ENCODE peak calls at places on chromosomes 12 and 14, in four cellular contexts. N, L, S and E are unnamed samples. For H3K4me1, the result is how much of the 10 kb centered on the place peaks cover.

GRCh38 chr14:64400829-64401459 is 12.8 kb downstream of the MTHFD1 start:
- DNase-seq in N (no peak), L (no peak), S (no peak), E (peak)

GRCh38 chr12:101737476-101737875 is 1.8 kb downstream of the SYCP3 start:
- DNase-seq in N (no peak), L (no peak), S (no peak), E (no peak)

GRCh38 chr12:15984097-15984800 is 73.1 kb downstream of the DERA start:
- DNase-seq in N (no peak), L (no peak), S (no peak), E (peak)

GRCh38 chr12:29782821-29783772 is 645 bp downstream of the TMTC1 start:
- DNase-seq in N (no peak), L (no peak), S (peak), E (peak)

GRCh38 chr14:24895243-24895583 is 154.7 kb downstream of the STXBP6 start:
- DNase-seq in N (no peak), L (no peak), S (no peak), E (no peak)

GRCh38 chr14:59407246-59407615 is 57.9 kb downstream of the GPR135 start:
- DNase-seq in N (no peak), L (no peak), S (no peak), E (no peak)

GRCh38 chr12:89346741-89347324 is 5.5 kb downstream of the DUSP6 start:
- DNase-seq in N (peak), L (no peak), S (peak), E (peak)

GRCh38 chr12:118052324-118053070 is 8.5 kb downstream of the WSB2 start:
- DNase-seq in N (peak), L (no peak), S (no peak), E (peak)

GRCh38 chr14:80850197-80850814 is 91.2 kb downstream of the CEP128 start:
- DNase-seq in N (no peak), L (no peak), S (peak), E (no peak)

GRCh38 chr12:94204647-94205247 is 56.4 kb downstream of the PLXNC1 start:
- DNase-seq in N (no peak), L (no peak), S (peak), E (no peak)

GRCh38 chr14:76086636-76087035 is 65.1 kb upstream of the GPATCH2L start:
- DNase-seq in N (no peak), L (no peak), S (no peak), E (no peak)

GRCh38 chr12:26010293-26010821 is 51.9 kb downstream of the RASSF8 start:
- DNase-seq in N (no peak), L (no peak), S (no peak), E (no peak)

GRCh38 chr14:97538749-97539388 is 741.7 kb downstream of the VRK1 start:
- DNase-seq in N (no peak), L (no peak), S (no peak), E (no peak)

GRCh38 chr14:68307769-68308168 is 485.1 kb downstream of the ZFP36L1 start:
- DNase-seq in N (no peak), L (no peak), S (no peak), E (no peak)

GRCh38 chr14:100822007-100822406 is 3.9 kb upstream of the MEG3 start:
- DNase-seq in N (no peak), L (no peak), S (no peak), E (no peak)

GRCh38 chr12:79689477-79690155 is 1.1 kb downstream of the PAWR start:
- DNase-seq in N (peak), L (no peak), S (peak), E (peak)

GRCh38 chr14:54776361-54777001 is 126.1 kb downstream of the GCH1 start:
- DNase-seq in N (peak), L (peak), S (peak), E (peak)

GRCh38 chr14:69289811-69290520 is 30.0 kb downstream of the GALNT16 start:
- DNase-seq in N (no peak), L (no peak), S (no peak), E (no peak)

GRCh38 chr14:76872796-76873432 is 46.7 kb downstream of the LRRC74A start:
- DNase-seq in N (peak), L (peak), S (peak), E (peak)

GRCh38 chr12:1935700-1936378 is 17.4 kb upstream of the CACNA2D4 start:
- DNase-seq in N (no peak), L (no peak), S (no peak), E (peak)

GRCh38 chr12:57049890-57050289 is at the start of gene MYO1A:
- DNase-seq in N (peak), L (no peak), S (peak), E (no peak)

DNA sequence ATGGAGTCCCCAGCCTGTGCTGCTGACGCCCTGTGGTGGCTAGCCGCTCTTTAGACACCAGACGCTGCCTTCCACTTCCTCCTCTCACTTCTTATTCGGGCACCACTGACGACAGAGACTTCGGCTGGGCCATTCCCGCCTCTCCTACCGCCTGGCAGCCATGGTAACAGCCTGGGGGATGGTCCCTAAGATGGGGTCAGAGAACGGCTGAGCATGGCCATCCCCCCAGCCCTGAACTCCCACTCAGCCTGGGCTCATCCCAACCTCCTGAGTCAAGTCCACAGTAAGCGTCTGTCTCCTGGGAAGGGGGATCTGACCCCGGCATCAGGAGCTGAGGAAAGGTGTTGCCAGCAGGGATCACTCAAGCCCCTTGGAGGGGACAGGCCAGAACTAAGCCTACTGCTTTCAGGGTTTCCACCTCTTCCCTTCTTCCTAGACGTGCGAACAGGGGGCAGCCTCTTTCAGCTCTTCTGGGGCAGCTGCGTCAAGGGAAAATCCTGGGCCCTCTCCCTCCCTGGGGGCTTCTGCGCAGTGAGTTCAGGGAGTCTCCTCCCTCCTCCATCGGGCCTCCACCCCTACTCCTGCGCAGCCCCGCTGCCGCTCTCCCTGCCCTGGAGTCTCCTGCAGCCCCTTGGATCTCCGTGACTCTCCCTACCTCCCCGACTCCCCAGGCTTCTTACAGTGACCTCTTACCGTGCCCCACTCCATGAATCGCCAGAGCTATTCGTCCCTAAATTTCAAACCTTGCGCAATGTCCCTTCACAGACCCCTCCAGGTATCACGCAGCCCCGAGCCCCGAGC is 643 bp upstream of the TAMALIN start:
- DNase-seq in N (peak), L (no peak), S (peak), E (no peak)
- H3K27ac ChIP-seq in N (peak), L (no peak), S (no peak), E (no peak)

DNA sequence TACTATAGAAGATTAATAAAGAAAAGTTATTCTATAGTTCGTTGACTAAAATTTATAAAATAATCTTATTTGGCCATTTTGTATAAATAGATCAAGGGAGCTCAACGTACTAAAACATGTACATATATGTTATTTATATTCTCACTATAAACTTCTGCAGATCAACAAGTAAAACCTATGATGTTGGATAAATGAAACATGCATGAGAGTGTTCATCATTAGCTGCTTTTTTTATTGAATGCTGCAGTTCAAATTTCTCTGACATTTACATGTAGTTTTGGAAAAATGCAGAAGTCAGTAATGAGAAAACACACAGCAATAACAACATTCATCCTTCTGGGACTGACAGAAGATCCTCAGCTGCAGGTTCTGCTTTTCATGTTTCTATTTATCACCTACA is at the start of gene OR6C68:
- DNase-seq in N (no peak), L (no peak), S (no peak), E (no peak)
- H3K4me3 ChIP-seq in N (no peak), L (no peak), S (no peak), E (no peak)

GRCh38 chr14:52926994-52927393 is 23.9 kb downstream of the FERMT2 start:
- DNase-seq in N (no peak), L (no peak), S (no peak), E (no peak)
- H3K4me1 ChIP-seq in N (under half), L (under half), S (under half), E (half or more)

GRCh38 chr14:92676448-92677086 is 71.9 kb downstream of the LGMN start:
- DNase-seq in N (peak), L (no peak), S (no peak), E (peak)

GRCh38 chr14:92675421-92675820 is 73.0 kb downstream of the LGMN start:
- DNase-seq in N (no peak), L (no peak), S (no peak), E (no peak)

GRCh38 chr14:92677955-92678354 is 70.5 kb downstream of the LGMN start:
- DNase-seq in N (peak), L (no peak), S (no peak), E (peak)

GRCh38 chr14:92677087-92677668 is 71.2 kb downstream of the LGMN start:
- DNase-seq in N (peak), L (no peak), S (no peak), E (peak)

GRCh38 chr14:92676031-92676430 is 72.4 kb downstream of the LGMN start:
- DNase-seq in N (peak), L (no peak), S (no peak), E (peak)
- H3K27ac ChIP-seq in N (no peak), L (no peak), S (no peak), E (no peak)

GRCh38 chr14:61699092-61699491 is 3.8 kb downstream of the HIF1A start:
- DNase-seq in N (no peak), L (no peak), S (no peak), E (no peak)

GRCh38 chr14:61700104-61700886 is 5.0 kb downstream of the HIF1A start:
- DNase-seq in N (no peak), L (no peak), S (no peak), E (no peak)

GRCh38 chr14:61696753-61697318 is 1.5 kb downstream of the HIF1A start:
- DNase-seq in N (no peak), L (no peak), S (no peak), E (no peak)

GRCh38 chr14:61695695-61696527 is 598 bp downstream of the HIF1A start:
- DNase-seq in N (peak), L (peak), S (peak), E (peak)

DNA sequence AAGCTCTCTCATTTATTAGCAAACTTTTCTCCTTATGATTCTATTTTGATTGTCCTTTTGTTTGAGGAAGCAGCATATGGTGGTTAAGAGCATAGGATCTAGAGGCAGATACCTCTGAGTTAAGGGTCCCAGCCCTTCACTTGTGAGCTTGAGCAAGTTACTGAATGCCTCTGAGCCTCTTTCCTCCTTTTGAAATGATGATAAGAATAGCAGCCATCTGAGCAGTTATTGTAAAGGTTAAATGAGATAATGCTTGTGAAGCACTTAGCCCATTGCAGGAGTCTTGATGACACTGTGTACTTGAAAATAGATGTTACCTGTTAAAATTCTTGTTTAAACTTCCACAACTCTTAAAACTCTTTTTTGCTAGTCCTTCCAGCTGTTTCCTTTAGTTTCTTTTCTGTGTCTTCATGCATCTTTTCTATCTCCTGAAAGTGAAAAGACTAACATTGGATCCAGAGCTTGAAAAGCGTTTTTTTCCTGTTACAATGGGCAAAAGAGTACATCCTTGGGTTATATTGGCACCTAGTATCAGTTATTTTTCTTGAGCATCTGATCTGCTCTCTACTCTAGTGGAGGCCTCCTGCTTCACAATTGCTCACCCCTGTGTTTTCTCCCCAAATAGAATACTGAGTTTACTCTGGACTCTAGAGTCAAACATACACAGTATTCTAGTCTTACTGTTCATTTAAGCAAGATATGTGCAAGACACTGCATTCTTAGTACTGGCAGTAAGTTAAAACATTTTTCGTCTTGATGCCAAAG is 3.1 kb downstream of the HIF1A start:
- DNase-seq in N (no peak), L (no peak), S (peak), E (no peak)
- H3K4me3 ChIP-seq in N (peak), L (peak), S (peak), E (no peak)

GRCh38 chr12:27571463-27571862 is 47.5 kb downstream of the PPFIBP1 start:
- DNase-seq in N (no peak), L (no peak), S (no peak), E (no peak)

GRCh38 chr12:27572486-27573255 is 48.7 kb downstream of the PPFIBP1 start:
- DNase-seq in N (no peak), L (no peak), S (no peak), E (no peak)

GRCh38 chr12:27575099-27575779 is 51.2 kb downstream of the PPFIBP1 start:
- DNase-seq in N (no peak), L (no peak), S (no peak), E (no peak)

GRCh38 chr12:27575780-27576154 is 51.8 kb downstream of the PPFIBP1 start:
- DNase-seq in N (no peak), L (no peak), S (no peak), E (no peak)

DNA sequence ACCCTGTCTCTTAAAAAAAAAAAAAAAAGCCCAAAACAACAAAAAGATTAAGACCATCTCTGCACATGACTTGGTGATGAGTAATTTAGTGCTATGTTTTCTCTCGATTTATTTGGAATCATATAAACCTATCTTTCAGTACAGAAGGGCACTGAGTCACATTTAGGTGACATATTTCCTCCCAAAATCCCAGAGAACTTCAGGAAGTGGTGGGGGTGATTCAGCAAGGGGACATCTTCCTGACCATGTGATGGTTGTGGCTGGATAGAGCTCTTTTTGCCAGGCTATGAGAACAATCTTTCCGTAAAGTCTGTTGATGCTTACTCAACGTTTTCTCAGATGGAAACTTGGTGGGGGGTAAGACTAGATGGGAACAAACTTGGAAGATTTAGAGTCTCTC is 50.0 kb downstream of the PPFIBP1 start:
- DNase-seq in N (no peak), L (no peak), S (no peak), E (no peak)
- H3K4me1 ChIP-seq in N (under half), L (under half), S (under half), E (under half)

GRCh38 chr12:6328045-6328779 is 13.7 kb downstream of the TNFRSF1A start:
- DNase-seq in N (no peak), L (no peak), S (no peak), E (no peak)
- H3K27ac ChIP-seq in N (peak), L (no peak), S (no peak), E (no peak)

GRCh38 chr12:69688021-69688420 is 11.1 kb downstream of the BEST3 start:
- DNase-seq in N (no peak), L (no peak), S (peak), E (no peak)

GRCh38 chr12:69688496-69689427 is 10.3 kb downstream of the BEST3 start:
- DNase-seq in N (peak), L (no peak), S (peak), E (peak)

GRCh38 chr12:69686731-69687130 is 12.4 kb downstream of the BEST3 start:
- DNase-seq in N (no peak), L (no peak), S (no peak), E (no peak)

GRCh38 chr12:69687390-69687789 is 11.7 kb downstream of the BEST3 start:
- DNase-seq in N (no peak), L (no peak), S (no peak), E (no peak)

GRCh38 chr12:69689638-69690037 is 9.5 kb downstream of the BEST3 start:
- DNase-seq in N (no peak), L (no peak), S (no peak), E (no peak)
- H3K4me3 ChIP-seq in N (no peak), L (no peak), S (no peak), E (no peak)

DNA sequence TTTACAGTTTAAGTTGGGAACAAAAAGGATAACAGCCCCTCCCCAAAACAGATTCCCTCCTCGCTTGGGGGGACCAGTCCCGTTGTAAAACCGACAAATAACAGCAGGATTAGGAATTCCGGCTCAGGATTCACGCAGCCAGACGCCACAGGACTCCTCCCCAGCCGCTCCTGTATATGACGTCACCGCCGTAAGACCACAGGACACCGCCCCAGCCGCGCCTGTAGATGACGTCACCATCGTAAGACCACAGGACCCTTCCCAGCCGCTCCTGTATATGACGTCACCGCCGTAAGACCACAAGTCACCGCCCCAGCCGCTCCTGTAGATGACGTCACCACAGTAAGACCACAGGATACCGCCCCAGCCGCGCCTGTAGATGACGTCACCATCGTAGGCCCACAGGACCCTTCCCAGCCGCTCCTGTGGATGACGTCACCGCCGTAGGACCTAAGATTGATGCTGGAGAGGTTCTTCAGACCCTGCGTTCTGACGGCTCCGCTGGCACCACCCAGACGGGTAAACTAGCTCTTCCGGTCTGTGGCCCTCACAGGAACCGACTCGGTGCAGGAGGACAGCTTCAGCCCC is 44.0 kb upstream of the FBRSL1 start:
- DNase-seq in N (peak), L (peak), S (no peak), E (peak)
- H3K4me1 ChIP-seq in N (under half), L (under half), S (under half), E (under half)